ENCODE peak calls at places on chromosomes 1 and 21, in ten cellular contexts. R is trophoblast cell; O is heart right ventricle; E is GM10248; T is effector memory CD8-positive, alpha-beta T cell; Q is omental fat pad; I is K562; C is Panc1; P is esophagus muscularis mucosa; H is NCI-H1105. B is an unnamed sample.

GRCh38 chr1:26321315-26322041 is 3.7 kb downstream of the CD52 start:
- DNase-seq in R (peak), O (peak), E (peak), T (peak), Q (peak), I (peak), C (peak), P (peak), H (peak), B (peak)

GRCh38 chr1:7781923-7782495 is 2.1 kb upstream of the PER3 start:
- DNase-seq in R (peak), O (no peak), E (no peak), T (no peak), Q (no peak), I (no peak), C (no peak), P (no peak), H (no peak), B (no peak)

GRCh38 chr1:53342735-53343470 is 15.0 kb upstream of the LRP8 start:
- DNase-seq in R (no peak), O (no peak), E (no peak), T (no peak), Q (no peak), I (no peak), C (no peak), P (peak), H (no peak), B (peak)

GRCh38 chr1:40462956-40463590 is 12.8 kb downstream of the ZFP69B start:
- DNase-seq in R (no peak), O (no peak), E (no peak), T (no peak), Q (no peak), I (no peak), C (no peak), P (no peak), H (no peak), B (no peak)

GRCh38 chr1:231808990-231809389 is 182.4 kb downstream of the DISC1 start:
- DNase-seq in R (no peak), O (no peak), E (no peak), T (no peak), Q (no peak), I (peak), C (no peak), P (no peak), H (no peak), B (peak)

GRCh38 chr1:117567435-117567834 is 38.4 kb upstream of the TENT5C start:
- DNase-seq in R (no peak), O (no peak), E (no peak), T (no peak), Q (no peak), I (no peak), C (no peak), P (peak), H (no peak), B (peak)

GRCh38 chr1:28646040-28646439 is 2.4 kb upstream of the RNU11 start:
- DNase-seq in R (peak), O (no peak), E (no peak), T (no peak), Q (no peak), I (no peak), C (no peak), P (no peak), H (no peak), B (no peak)

GRCh38 chr1:235642021-235642942 is 7.3 kb downstream of the GNG4 start:
- DNase-seq in R (peak), O (no peak), E (peak), T (peak), Q (no peak), I (peak), C (no peak), P (no peak), H (peak), B (peak)

GRCh38 chr1:30758785-30759380 is 1.3 kb upstream of the LAPTM5 start:
- DNase-seq in R (no peak), O (no peak), E (peak), T (no peak), Q (no peak), I (peak), C (no peak), P (no peak), H (no peak), B (no peak)

GRCh38 chr1:204455063-204455830 is 39.4 kb downstream of the PIK3C2B start:
- DNase-seq in R (no peak), O (no peak), E (no peak), T (no peak), Q (no peak), I (no peak), C (no peak), P (no peak), H (no peak), B (no peak)

GRCh38 chr21:43766734-43767497 is 9.2 kb downstream of the CSTB start:
- DNase-seq in R (peak), O (no peak), E (no peak), T (no peak), Q (no peak), I (no peak), C (no peak), P (no peak), H (no peak), B (no peak)

GRCh38 chr1:219990782-219991510 is 55.4 kb downstream of the EPRS1 start:
- DNase-seq in R (peak), O (no peak), E (no peak), T (no peak), Q (no peak), I (peak), C (peak), P (no peak), H (peak), B (no peak)

GRCh38 chr1:29858646-29859045 is 622.3 kb downstream of the PTPRU start:
- DNase-seq in R (no peak), O (no peak), E (no peak), T (no peak), Q (no peak), I (no peak), C (no peak), P (no peak), H (no peak), B (peak)

GRCh38 chr1:108962681-108963051 is 618 bp downstream of the CLCC1 start:
- DNase-seq in R (no peak), O (peak), E (no peak), T (peak), Q (no peak), I (no peak), C (no peak), P (no peak), H (peak), B (no peak)

GRCh38 chr1:47569681-47570470 is 132.0 kb downstream of the FOXD2 start:
- DNase-seq in R (peak), O (peak), E (no peak), T (no peak), Q (no peak), I (no peak), C (peak), P (no peak), H (no peak), B (no peak)

GRCh38 chr1:116824631-116825399 is 70.6 kb downstream of the CD2 start:
- DNase-seq in R (no peak), O (no peak), E (no peak), T (no peak), Q (no peak), I (no peak), C (no peak), P (no peak), H (no peak), B (no peak)

GRCh38 chr21:31750843-31751242 is 18.9 kb upstream of the SCAF4 start:
- DNase-seq in R (no peak), O (no peak), E (no peak), T (no peak), Q (no peak), I (peak), C (no peak), P (no peak), H (no peak), B (no peak)